ENCODE peak calls at places on chromosome 21, in four cellular contexts. C is keratinocyte, E is endodermal cell, P is fibroblast of mammary gland. N is an unnamed sample.

GRCh38 chr21:43903451-43904091 is 38.5 kb downstream of the AGPAT3 start:
- DNase-seq in C (no peak), E (no peak), P (no peak), N (no peak)

GRCh38 chr21:28746166-28746565 is 246.5 kb downstream of the LTN1 start:
- DNase-seq in P (no peak), E (no peak), C (no peak), N (no peak)

GRCh38 chr21:19321688-19322087 is 918.1 kb upstream of the TMPRSS15 start:
- DNase-seq in E (no peak), P (no peak), C (no peak), N (no peak)

GRCh38 chr21:44793269-44794030 is 8.2 kb downstream of the UBE2G2 start:
- DNase-seq in P (peak), E (peak), C (no peak), N (no peak)

GRCh38 chr21:44750675-44751025 is 39.3 kb upstream of the TSPEAR start:
- DNase-seq in E (no peak), C (no peak), P (no peak), N (no peak)

GRCh38 chr21:37155216-37155615 is 82.2 kb downstream of the TTC3 start:
- DNase-seq in P (no peak), C (no peak), E (no peak), N (no peak)

GRCh38 chr21:46100020-46100419 is 2.1 kb downstream of the COL6A2 start:
- DNase-seq in C (no peak), P (peak), E (no peak), N (no peak)

GRCh38 chr21:20882462-20883415 is 115.5 kb upstream of the NCAM2 start:
- DNase-seq in C (no peak), P (peak), E (peak), N (peak)

GRCh38 chr21:16815228-16815627 is 697.6 kb upstream of the CXADR start:
- DNase-seq in C (no peak), P (no peak), E (no peak), N (no peak)

GRCh38 chr21:15669247-15669646 is 60.5 kb upstream of the USP25 start:
- DNase-seq in C (no peak), P (peak), E (peak), N (peak)

GRCh38 chr21:33019885-33020557 is 5.7 kb upstream of the OLIG2 start:
- DNase-seq in P (no peak), C (no peak), E (peak), N (no peak)

GRCh38 chr21:23101111-23101510 is 2102.9 kb downstream of the NCAM2 start:
- DNase-seq in P (no peak), E (no peak), C (no peak), N (no peak)

GRCh38 chr21:24023402-24023801 is 1583.9 kb downstream of the MRPL39 start:
- DNase-seq in P (no peak), E (no peak), C (no peak), N (no peak)

GRCh38 chr21:45386728-45387371 is 18.1 kb upstream of the COL18A1 start:
- DNase-seq in C (peak), E (peak), P (peak), N (peak)

GRCh38 chr21:20741445-20741844 is 256.8 kb upstream of the NCAM2 start:
- DNase-seq in C (no peak), E (no peak), P (no peak), N (no peak)

GRCh38 chr21:33541105-33541711 is 709 bp downstream of the GART start:
- DNase-seq in P (peak), E (peak), C (no peak), N (peak)

GRCh38 chr21:24424786-24425185 is 1182.5 kb downstream of the MRPL39 start:
- DNase-seq in P (no peak), C (no peak), E (no peak), N (no peak)

GRCh38 chr21:17819878-17820232 is 699 bp upstream of the C21orf91 start:
- DNase-seq in C (no peak), E (no peak), P (no peak), N (no peak)

GRCh38 chr21:35811115-35811806 is 249.1 kb downstream of the SETD4 start:
- DNase-seq in E (peak), C (no peak), P (no peak), N (no peak)

GRCh38 chr21:45990049-45990711 is 8.6 kb downstream of the COL6A1 start:
- DNase-seq in P (no peak), C (no peak), E (peak), N (no peak)

GRCh38 chr21:45281411-45282282 is 6.0 kb downstream of the POFUT2 start:
- DNase-seq in C (no peak), P (no peak), E (peak), N (no peak)

GRCh38 chr21:44820851-44821250 is 3.0 kb upstream of the SUMO3 start:
- DNase-seq in E (no peak), C (no peak), P (peak), N (peak)

GRCh38 chr21:33308586-33309490 is 15.9 kb upstream of the IFNAR1 start:
- DNase-seq in C (no peak), P (peak), E (no peak), N (peak)

GRCh38 chr21:45865106-45865835 is 116.3 kb upstream of the COL6A1 start:
- DNase-seq in E (peak), P (peak), C (peak), N (peak)

GRCh38 chr21:45136927-45137611 is 62.7 kb downstream of the ADARB1 start:
- DNase-seq in C (peak), E (peak), P (peak), N (peak)

GRCh38 chr21:46157987-46158451 is 2.6 kb upstream of the FTCD start:
- DNase-seq in C (no peak), E (no peak), P (no peak), N (no peak)

GRCh38 chr21:44503901-44504399 is 36.0 kb downstream of the KRTAP10-1 start:
- DNase-seq in C (no peak), E (no peak), P (no peak), N (no peak)

DNA sequence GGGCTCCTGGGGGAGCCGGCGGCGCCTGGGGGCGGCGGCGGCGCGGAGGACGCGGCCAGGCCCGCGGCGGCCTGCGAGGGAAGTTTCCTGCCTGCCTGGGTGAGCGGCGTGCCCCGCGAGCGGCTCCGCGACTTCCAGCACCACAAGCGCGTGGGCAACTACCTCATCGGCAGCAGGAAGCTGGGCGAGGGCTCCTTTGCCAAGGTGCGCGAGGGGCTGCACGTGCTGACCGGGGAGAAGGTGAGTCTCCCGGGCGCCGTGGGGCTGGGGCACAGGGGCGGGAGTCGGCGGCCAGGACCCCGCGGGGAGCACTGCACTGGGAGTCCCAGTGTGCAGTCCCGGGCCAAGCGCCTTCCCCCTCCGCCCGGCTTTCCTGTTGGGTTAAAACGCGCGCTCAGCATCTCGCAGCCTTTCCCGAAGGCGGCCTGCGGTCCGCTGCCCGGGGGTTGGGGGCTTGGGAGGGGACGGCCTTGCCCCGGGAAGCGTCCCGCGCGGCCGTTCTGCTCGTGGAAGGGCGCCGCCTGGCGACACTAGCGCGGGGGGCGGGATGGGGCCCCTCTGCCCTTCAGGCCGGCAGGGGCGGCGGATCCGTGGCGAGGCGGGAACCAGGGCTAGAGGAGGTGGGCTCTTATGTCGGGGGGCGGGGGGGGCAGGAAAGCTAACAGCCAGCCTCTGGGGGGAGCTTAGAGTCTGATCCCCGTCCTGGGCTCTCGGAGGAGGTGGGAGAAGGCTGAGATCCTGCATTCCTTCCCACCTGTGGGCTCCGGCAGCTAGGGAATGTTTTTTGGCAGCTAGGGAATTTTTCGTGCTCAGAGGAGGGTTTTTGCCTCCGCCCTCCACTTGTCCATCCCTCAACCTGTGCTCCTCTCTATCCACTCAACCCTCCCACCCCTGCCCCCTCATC is 1.1 kb downstream of the HUNK start:
- DNase-seq in C (no peak), P (no peak), E (peak), N (peak)
- H3K4me3 ChIP-seq in C (no peak), P (peak), E (peak), N (peak)

GRCh38 chr21:38493549-38494253 is 4.6 kb downstream of the ERG start:
- DNase-seq in C (no peak), P (no peak), E (no peak), N (no peak)

GRCh38 chr21:38494254-38494648 is 4.0 kb downstream of the ERG start:
- DNase-seq in P (no peak), E (no peak), C (no peak), N (no peak)

GRCh38 chr21:38496224-38496623 is 2.1 kb downstream of the ERG start:
- DNase-seq in P (no peak), C (no peak), E (no peak), N (no peak)

GRCh38 chr21:38495242-38495641 is 3.0 kb downstream of the ERG start:
- DNase-seq in E (no peak), C (no peak), P (no peak), N (no peak)

DNA sequence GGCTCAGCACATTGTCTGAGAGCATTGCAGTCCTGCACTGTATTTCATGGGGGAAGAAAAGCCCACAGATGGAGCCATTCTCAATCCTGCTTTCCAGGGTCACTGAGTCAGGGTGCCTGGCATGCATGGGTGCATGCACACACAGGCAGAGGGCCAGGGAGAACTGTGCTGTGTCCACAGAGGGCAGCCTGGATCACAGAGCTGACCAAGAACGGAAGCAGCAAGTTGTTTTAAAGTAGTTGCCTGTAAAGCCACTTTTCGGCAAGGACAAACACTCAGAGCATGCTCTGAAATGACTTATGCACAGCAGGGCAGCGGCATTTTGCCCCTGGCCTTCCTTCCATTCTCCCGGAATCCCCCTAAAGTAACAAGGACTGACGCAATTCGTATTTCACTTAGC is 3.6 kb downstream of the ERG start:
- DNase-seq in P (no peak), E (no peak), C (no peak), N (no peak)
- TF ChIP-seq CTCF in P (no peak), E (no peak), C (no peak), N (no peak)

DNA sequence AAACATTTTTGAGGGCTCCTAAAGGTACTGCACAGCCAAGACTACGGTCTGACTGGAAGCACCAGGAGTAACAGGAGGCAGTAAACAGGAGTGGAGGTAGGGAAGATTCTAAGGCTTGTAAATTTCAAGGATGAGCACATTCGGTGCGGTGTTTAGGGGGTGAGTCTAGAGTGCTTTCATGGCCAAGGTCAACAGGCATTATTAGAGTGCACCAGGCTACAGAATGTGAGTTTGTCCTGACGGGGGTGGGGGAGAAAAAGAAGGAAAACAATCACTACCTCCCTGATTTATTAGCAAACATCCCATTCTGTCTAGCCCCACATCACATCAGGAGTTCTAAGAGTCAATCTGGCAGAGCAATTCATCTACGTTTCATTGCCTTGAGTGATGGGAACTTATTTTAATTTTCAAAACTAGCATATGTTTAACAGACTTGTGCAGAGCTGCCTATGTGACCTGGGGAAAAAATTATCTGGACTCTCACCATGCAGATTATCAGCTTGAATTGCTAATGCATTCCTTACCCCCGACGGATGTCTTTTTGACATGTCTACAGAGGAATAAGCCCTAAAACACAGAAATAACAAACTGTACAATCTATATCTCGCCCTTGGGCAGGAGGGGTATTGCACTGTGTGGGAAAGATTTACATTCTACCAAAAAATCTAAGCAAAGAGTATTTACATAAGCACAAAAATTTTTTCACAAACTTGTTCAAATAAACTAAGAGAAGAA is 45.0 kb downstream of the APP start:
- DNase-seq in P (no peak), C (no peak), E (no peak), N (no peak)
- H3K4me3 ChIP-seq in P (no peak), C (no peak), E (peak), N (no peak)

GRCh38 chr21:39390212-39390765 is 41.4 kb upstream of the HMGN1 start:
- DNase-seq in C (no peak), E (peak), P (no peak), N (no peak)
- TF ChIP-seq CTCF in C (no peak), E (peak), P (no peak), N (no peak)

DNA sequence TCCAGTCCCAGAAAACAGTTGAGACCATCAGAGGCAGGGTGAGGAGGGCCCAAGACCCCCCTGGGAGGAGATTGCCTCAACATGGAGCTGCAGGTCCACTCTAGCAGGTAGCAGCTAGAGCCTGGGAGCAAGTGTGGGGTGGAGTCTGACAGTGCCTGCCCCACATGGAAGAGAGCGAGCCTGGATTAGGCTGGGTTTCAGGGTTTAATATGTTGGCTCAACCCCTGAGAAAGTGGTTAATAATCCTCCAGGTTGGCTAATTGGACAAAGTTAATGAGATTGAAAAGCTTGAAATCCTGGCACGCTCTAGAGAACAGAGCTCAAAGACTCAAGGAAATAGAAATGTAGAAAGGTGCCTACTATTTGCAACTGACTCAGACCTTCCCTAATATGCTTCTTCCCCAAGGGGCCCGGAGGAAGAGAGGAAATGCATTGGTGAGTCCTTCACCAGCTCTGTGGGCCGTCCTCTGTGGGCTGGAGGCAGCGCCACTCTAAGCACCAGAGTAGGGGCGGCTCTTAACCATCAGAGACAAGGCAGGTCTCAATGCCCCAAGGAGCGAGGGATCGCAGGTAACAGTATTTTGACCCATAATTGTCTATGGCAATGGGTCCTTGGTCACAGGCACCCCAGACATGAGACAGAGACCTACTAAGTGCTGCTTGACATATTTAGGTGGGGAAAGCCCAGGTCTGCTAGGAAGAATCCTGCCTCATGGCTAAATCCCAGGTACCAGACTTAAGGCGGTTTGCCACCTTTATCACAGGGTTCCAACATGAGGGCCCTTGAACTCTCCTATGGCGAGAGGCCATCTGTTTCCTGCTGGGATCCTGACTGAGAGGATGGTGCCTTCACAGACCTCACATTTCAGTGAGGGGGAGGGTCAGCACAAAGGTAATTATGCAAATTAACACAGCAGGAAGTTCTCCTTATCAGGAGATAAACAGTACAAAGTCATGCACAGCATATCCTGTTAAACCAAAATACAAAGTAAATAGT is 33.8 kb downstream of the RSPH1 start:
- DNase-seq in P (no peak), E (peak), C (no peak), N (no peak)
- H3K4me3 ChIP-seq in P (no peak), E (no peak), C (no peak), N (no peak)

DNA sequence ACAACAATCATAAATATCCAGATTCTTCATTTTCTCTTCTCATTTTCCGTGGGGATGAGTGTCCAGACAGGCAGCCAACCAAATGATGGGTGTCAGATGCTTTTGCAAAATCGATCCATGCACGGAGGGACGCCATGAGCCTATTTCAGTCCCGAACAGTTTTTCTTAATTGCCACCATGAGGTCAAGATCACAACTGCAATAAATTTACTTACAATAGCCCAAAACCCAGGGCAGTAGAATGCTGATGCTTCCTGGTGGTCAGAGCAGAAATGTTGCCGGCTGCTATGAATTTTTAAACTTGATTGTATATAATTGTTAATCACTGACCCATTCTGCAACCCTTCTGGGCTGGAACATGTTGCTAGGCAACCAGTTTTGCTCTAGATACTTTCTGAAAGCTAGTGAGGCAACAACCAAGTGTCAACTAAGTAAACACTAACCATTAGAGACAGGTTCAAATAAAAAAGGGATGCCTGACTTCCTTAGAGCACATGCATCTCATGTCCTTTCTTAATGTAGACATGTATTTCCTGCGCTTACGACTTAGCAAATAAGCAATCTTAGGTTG is 132.6 kb upstream of the TIAM1 start:
- DNase-seq in E (no peak), P (peak), C (no peak), N (no peak)
- TF ChIP-seq CTCF in E (peak), P (peak), C (no peak), N (no peak)

DNA sequence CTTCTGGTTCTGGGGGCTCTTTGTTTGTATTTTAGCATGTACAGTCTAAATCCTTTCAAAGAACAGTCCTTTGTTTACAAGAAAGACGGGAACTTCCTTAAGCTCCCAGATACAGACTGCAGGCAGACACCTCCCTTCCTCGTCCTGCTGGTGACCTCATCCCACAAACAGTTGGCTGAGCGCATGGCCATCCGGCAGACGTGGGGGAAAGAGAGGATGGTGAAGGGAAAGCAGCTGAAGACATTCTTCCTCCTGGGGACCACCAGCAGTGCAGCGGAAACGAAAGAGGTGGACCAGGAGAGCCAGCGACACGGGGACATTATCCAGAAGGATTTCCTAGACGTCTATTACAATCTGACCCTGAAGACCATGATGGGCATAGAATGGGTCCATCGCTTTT is 47.9 kb downstream of the B3GALT5 start:
- DNase-seq in E (peak), C (no peak), P (peak), N (peak)
- H3K4me3 ChIP-seq in E (no peak), C (no peak), P (no peak), N (peak)

DNA sequence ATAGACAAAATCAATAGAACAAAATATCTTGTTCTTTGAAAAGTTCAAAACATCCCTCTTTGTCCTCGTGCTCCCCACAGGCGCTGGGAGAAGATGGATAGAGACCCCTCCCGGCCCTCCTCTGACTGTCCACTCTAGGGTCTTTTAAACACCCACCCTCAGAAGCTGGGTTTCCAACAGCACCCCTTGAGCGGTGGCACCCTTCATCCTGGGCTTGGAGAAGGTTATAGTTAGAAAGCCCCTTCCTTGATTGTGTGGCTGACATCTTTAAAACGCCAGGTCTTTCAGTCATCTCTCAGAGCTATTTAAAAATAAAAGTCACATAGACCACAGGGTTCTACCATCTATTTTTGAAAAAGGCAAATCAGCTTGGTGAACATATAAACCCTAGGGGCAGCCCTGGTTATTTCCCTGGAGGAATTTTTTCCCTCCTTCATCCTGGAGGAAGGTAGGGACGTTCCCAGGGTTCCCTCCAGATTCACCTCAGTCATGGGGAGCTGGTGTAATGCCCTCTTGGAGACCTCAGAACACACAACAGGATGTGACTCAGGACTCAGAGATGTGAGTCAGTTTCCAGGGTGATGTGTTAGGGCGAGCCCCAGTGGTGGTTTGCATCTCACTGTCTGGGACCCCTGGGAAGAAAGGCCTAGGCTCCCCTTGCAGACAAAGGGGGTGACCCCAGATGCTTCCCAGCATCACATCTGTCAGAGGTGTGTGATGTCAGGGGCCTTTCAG is 138.5 kb downstream of the CLIC6 start:
- DNase-seq in P (peak), E (peak), C (no peak), N (peak)
- TF ChIP-seq CTCF in P (no peak), E (no peak), C (no peak), N (no peak)

N was measured in foreskin fibroblast.